ENCODE peak calls at places on chromosomes 11 and 22, in ten cellular contexts. H, B, A, P, T, C, D, E, M and S are unnamed samples.

GRCh38 chr11:100687032-100687629 is at the start of gene ARHGAP42:
- DNase-seq in A (no peak), P (peak), T (peak), H (no peak), C (peak), M (no peak), E (no peak), B (peak), D (peak), S (peak)

GRCh38 chr11:32466279-32466915 is 31.1 kb upstream of the WT1 start:
- DNase-seq in T (no peak), C (no peak), M (no peak), H (no peak), B (no peak), A (no peak), D (no peak), E (no peak), P (no peak), S (no peak)

GRCh38 chr11:118608268-118609214 is 1.1 kb downstream of the PHLDB1 start:
- DNase-seq in M (no peak), P (no peak), D (peak), T (peak), E (peak), H (peak), B (peak), A (peak), C (no peak), S (no peak)

GRCh38 chr11:103043826-103044688 is 47.9 kb downstream of the DCUN1D5 start:
- DNase-seq in P (no peak), D (no peak), C (no peak), A (no peak), T (no peak), M (no peak), E (no peak), B (no peak), H (no peak), S (no peak)

GRCh38 chr11:69926376-69927050 is 107.3 kb upstream of the FGF3 start:
- DNase-seq in D (no peak), A (no peak), T (no peak), C (no peak), E (no peak), P (no peak), B (no peak), M (no peak), H (no peak), S (no peak)

GRCh38 chr11:117070016-117070415 is 28.2 kb downstream of the SIK3 start:
- DNase-seq in E (no peak), M (no peak), P (no peak), H (no peak), B (no peak), T (no peak), D (no peak), C (no peak), A (no peak), S (no peak)

GRCh38 chr11:125235006-125235405 is 70.5 kb downstream of the PKNOX2 start:
- DNase-seq in B (no peak), T (no peak), D (peak), P (no peak), C (no peak), H (no peak), A (no peak), M (no peak), E (no peak), S (no peak)

GRCh38 chr11:46480166-46480726 is 88.7 kb upstream of the CHRM4 start:
- DNase-seq in M (no peak), P (no peak), B (no peak), A (no peak), H (no peak), T (no peak), D (no peak), C (no peak), E (no peak), S (no peak)

GRCh38 chr11:45300715-45301114 is 14.6 kb upstream of the SYT13 start:
- DNase-seq in E (no peak), A (no peak), C (no peak), T (no peak), H (no peak), B (no peak), M (no peak), D (no peak), P (no peak), S (no peak)

GRCh38 chr22:22076361-22076760 is 93.8 kb upstream of the TOP3B start:
- DNase-seq in C (no peak), B (no peak), E (no peak), P (no peak), M (no peak), H (no peak), D (no peak), A (no peak), T (no peak), S (no peak)

GRCh38 chr11:64639885-64640284 is 48.9 kb downstream of the SLC22A12 start:
- DNase-seq in D (no peak), H (no peak), E (no peak), P (no peak), M (no peak), A (no peak), T (no peak), B (no peak), C (no peak), S (no peak)

GRCh38 chr11:111299111-111300026 is 1.0 kb downstream of the POU2AF3 start:
- DNase-seq in M (no peak), P (no peak), A (no peak), H (no peak), B (peak), E (no peak), C (peak), D (peak), T (peak), S (peak)

GRCh38 chr11:134742228-134742612 is 330.2 kb upstream of the B3GAT1 start:
- DNase-seq in H (no peak), T (no peak), M (no peak), E (no peak), D (no peak), P (no peak), C (no peak), A (no peak), B (no peak), S (no peak)

GRCh38 chr22:28799125-28799833 is 1.1 kb downstream of the XBP1 start:
- DNase-seq in B (peak), A (no peak), H (no peak), T (no peak), E (no peak), P (peak), M (no peak), D (peak), C (peak), S (peak)

GRCh38 chr11:60905551-60906113 is 753 bp downstream of the PRPF19 start:
- DNase-seq in P (no peak), E (no peak), H (no peak), T (no peak), A (no peak), D (no peak), C (no peak), M (no peak), B (no peak), S (no peak)

GRCh38 chr11:89458646-89459045 is 32.5 kb downstream of the NOX4 start:
- DNase-seq in B (no peak), D (no peak), P (no peak), T (no peak), H (no peak), A (no peak), C (no peak), M (no peak), E (no peak), S (no peak)

GRCh38 chr11:76408171-76408965 is 27.2 kb downstream of the GVQW3 start:
- DNase-seq in B (no peak), A (no peak), M (no peak), C (no peak), H (no peak), P (no peak), E (no peak), D (no peak), T (no peak), S (no peak)

GRCh38 chr11:117458275-117459120 is 130.8 kb downstream of the CEP164 start:
- DNase-seq in M (no peak), T (no peak), A (no peak), P (no peak), C (peak), B (no peak), H (no peak), D (no peak), E (no peak), S (peak)

GRCh38 chr11:102957953-102958352 is 2.4 kb upstream of the MMP13 start:
- DNase-seq in H (no peak), B (no peak), C (no peak), A (no peak), P (no peak), T (no peak), E (no peak), M (no peak), D (no peak), S (no peak)